ENCODE peak calls at places on chromosomes 1 and 21, in eight cellular contexts. R is neural progenitor cell, Q is stomach, L is glutamatergic neuron, M is PC-9, J is GM20000, B is left lung, O is progenitor cell of endocrine pancreas. D is an unnamed sample.

GRCh38 chr1:29180497-29181412 is 945 bp downstream of the SRSF4 start:
- DNase-seq in R (no peak), L (no peak), O (no peak), B (peak), M (no peak), Q (no peak), J (peak), D (no peak)

GRCh38 chr1:7549693-7550161 is 221.4 kb upstream of the VAMP3 start:
- DNase-seq in B (peak), Q (no peak), J (no peak), M (no peak), R (no peak), L (peak), O (no peak), D (no peak)

GRCh38 chr21:36783612-36784383 is 84.9 kb downstream of the SIM2 start:
- DNase-seq in B (peak), Q (no peak), J (no peak), L (no peak), M (peak), O (no peak), R (no peak), D (no peak)

GRCh38 chr1:231421616-231421970 is 494 bp downstream of the EGLN1 start:
- DNase-seq in J (peak), O (no peak), M (peak), Q (peak), L (no peak), R (no peak), B (peak), D (no peak)

GRCh38 chr21:43934716-43935705 is 70.0 kb downstream of the AGPAT3 start:
- DNase-seq in B (no peak), J (no peak), Q (no peak), R (no peak), O (no peak), M (no peak), L (peak), D (no peak)

GRCh38 chr1:200638073-200638472 is 17.5 kb upstream of the KIF14 start:
- DNase-seq in Q (no peak), B (no peak), O (no peak), L (no peak), J (no peak), M (no peak), R (no peak), D (no peak)

GRCh38 chr1:193060938-193061337 is 1.5 kb downstream of the RO60 start:
- DNase-seq in Q (no peak), L (no peak), J (no peak), B (no peak), O (no peak), M (no peak), R (no peak), D (no peak)

GRCh38 chr1:51506537-51506936 is 12.5 kb downstream of the EPS15 start:
- DNase-seq in O (no peak), J (no peak), R (no peak), M (no peak), L (no peak), B (no peak), Q (no peak), D (no peak)

GRCh38 chr1:119626841-119627240 is 21.2 kb downstream of the ZNF697 start:
- DNase-seq in B (no peak), R (no peak), M (no peak), Q (no peak), L (no peak), O (no peak), J (no peak), D (no peak)

GRCh38 chr21:36910581-36911307 is 55.7 kb downstream of the HLCS start:
- DNase-seq in J (no peak), R (no peak), O (no peak), M (no peak), L (peak), Q (no peak), B (no peak), D (no peak)

GRCh38 chr1:58318157-58318665 is 228.3 kb downstream of the OMA1 start:
- DNase-seq in R (no peak), M (no peak), L (no peak), O (no peak), J (no peak), Q (no peak), B (no peak), D (no peak)

DNA sequence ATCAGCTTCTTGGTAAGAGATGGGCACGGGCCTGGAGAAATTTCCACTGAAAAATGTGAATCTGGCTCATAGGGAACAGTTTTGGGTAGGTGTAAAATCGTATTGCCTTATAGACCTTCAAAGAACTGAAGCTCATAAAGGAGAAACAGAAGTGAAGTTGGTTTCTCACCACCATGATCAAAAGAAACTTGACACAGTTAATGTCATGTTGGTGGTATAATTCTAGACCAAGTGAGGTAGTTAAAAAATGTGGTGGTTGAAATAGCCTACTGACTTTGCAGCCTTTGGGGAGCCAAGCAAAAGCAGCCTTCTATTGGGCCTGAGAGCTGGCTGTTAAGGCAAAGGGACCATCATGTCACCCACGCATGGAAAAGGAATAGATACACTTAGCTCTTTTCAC is 8.9 kb downstream of the CD1D start:
- DNase-seq in O (no peak), B (no peak), L (no peak), J (no peak), Q (no peak), M (no peak), R (no peak), D (no peak)
- TF ChIP-seq CTCF in O (no peak), B (no peak), L (no peak), J (no peak), Q (no peak), M (no peak), R (no peak), D (no peak)

DNA sequence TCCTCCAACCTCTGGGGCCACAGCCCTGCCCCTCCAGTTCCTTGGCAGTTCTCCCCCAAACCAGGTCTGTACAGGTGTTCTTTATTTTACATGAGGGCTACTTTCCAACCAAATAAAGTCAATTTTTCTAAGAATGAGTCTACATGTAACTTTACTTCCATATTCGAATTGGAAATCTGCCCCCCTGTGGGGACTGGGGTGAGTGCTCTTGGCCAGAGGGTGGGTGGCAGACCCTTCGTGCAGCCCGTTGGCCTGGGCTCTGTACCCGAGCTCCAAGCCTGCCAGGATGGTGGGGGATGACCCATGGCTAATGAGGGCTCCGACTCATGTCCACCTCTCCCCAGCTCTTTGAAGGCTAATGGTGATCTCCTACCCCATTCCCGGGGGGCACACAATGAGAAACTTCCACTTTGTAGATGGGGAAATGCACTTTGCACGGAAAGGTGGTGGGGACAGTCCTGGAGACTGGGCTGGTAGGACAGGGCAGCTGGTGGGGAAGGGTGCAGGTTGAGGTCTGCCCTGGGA is 589 bp upstream of the CATSPER4 start:
- DNase-seq in J (no peak), Q (no peak), O (no peak), R (no peak), L (no peak), B (no peak), M (no peak), D (no peak)
- TF ChIP-seq CTCF in J (no peak), Q (no peak), O (no peak), R (no peak), L (no peak), B (no peak), M (no peak), D (no peak)

DNA sequence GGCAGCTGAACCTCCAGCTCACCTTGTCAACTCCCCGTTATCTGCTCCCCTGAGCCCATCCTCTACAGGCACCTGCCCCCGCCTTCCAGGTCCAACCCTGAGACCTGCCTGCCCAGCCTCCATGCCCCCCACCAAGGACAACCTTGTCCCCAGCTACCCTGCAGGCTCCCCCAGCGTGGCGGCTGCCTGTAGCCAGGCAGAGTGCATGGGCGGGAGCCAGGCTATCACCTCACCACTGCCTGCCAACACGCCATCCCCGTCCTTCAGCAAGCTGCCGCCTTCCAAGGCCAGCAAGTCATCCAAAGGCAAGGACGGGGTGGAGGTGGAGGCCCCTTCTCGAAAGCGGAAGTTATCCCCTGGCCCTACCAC is 3.0 kb upstream of the CYB561D1 start:
- DNase-seq in B (no peak), J (no peak), L (no peak), Q (no peak), R (no peak), M (no peak), O (no peak), D (no peak)
- TF ChIP-seq CTCF in B (no peak), J (no peak), L (no peak), Q (no peak), R (no peak), M (peak), O (no peak), D (no peak)

GRCh38 chr1:48940946-48941732 is 164.4 kb upstream of the BEND5 start:
- DNase-seq in R (no peak), M (no peak), O (no peak), B (no peak), L (no peak), Q (no peak), J (no peak), D (no peak)
- TF ChIP-seq CTCF in R (no peak), M (no peak), O (no peak), B (no peak), L (no peak), Q (no peak), J (no peak), D (no peak)

DNA sequence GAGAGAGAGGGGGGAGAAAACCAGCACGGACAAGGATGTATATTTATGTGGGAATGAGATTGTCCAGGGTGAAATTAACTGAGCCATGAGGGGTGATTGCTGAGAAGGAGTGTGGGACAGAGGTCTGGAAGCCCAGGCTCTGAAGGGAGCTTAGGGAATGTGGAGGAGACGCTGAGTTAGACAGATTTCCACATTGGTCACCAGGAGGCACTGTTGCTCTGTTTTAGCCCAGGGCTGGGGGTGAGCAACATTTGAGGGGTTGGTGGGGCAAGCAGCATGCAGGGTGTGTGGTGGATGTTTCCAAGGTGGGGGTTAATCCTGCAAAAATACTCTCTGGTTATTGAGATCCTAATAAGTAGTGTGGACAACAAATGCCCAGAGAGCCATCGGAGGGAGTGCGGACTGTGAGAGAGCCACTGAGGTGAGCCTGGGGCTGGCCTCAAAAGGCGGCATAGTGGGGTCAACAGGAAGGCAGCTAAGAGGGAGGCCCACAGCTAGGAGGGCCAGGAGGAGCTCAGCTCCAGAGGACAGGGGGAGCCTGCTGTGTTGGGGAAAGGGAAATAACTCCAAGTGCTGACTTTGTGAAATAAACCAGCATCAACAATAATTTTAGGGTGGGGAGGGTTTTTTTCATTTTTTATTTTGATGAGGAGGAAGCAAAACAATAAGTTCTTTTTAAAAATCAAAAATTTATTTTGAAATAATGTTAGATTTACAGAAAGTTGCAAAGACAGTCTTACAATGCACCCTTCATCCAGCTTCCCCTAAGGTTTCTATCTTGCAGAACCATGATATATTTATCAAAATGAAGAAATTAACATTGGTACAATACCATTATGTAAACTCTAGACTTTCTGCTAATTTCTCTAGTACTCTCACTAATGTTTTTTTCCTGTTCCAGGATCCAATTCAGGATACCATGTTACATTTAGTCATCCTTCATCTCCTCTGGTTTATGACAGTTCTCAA is 82.8 kb upstream of the CD34 start:
- DNase-seq in B (no peak), L (no peak), R (peak), Q (no peak), M (no peak), O (no peak), J (no peak), D (no peak)
- TF ChIP-seq CTCF in B (peak), L (peak), R (peak), Q (no peak), M (peak), O (peak), J (no peak), D (no peak)

D was measured in activated B cell treated with CpG ODN at 0.5 μM for 24 hours.